ENCODE peak calls at places on chromosome 5, in four cellular contexts. Z is GM23338, R is K562, Q is stomach. B is an unnamed sample.

GRCh38 chr5:110665184-110665726 is 61.2 kb downstream of the TMEM232 start:
- DNase-seq in R (no peak), Z (no peak), Q (no peak), B (no peak)

GRCh38 chr5:83726912-83727311 is 6.3 kb upstream of the HAPLN1 start:
- DNase-seq in Z (no peak), R (no peak), Q (no peak), B (no peak)

GRCh38 chr5:179300834-179301233 is 44.4 kb downstream of the ADAMTS2 start:
- DNase-seq in Z (no peak), R (no peak), Q (no peak), B (peak)

GRCh38 chr5:139749242-139749641 is 46.4 kb upstream of the PSD2 start:
- DNase-seq in Z (no peak), Q (no peak), R (no peak), B (no peak)

GRCh38 chr5:59864718-59865117 is 28.8 kb downstream of the PDE4D start:
- DNase-seq in R (no peak), Z (no peak), Q (no peak), B (no peak)

GRCh38 chr5:59746261-59746765 is 147.2 kb downstream of the PDE4D start:
- DNase-seq in Q (no peak), R (no peak), Z (no peak), B (peak)

GRCh38 chr5:145562931-145563330 is 272.2 kb downstream of the PRELID2 start:
- DNase-seq in R (no peak), Z (no peak), Q (no peak), B (no peak)

GRCh38 chr5:1101991-1102713 is 9.7 kb downstream of the SLC12A7 start:
- DNase-seq in R (peak), Q (no peak), Z (no peak), B (peak)

GRCh38 chr5:131323378-131323777 is 59.5 kb downstream of the CDC42SE2 start:
- DNase-seq in Z (no peak), R (no peak), Q (no peak), B (no peak)

GRCh38 chr5:16508730-16509531 is 43.3 kb upstream of the ZNF622 start:
- DNase-seq in Z (peak), R (peak), Q (peak), B (no peak)

GRCh38 chr5:135609981-135610380 is 31.2 kb upstream of the CXCL14 start:
- DNase-seq in R (no peak), Z (no peak), Q (no peak), B (no peak)

GRCh38 chr5:157511656-157512644 is 51.9 kb downstream of the NIPAL4 start:
- DNase-seq in R (peak), Q (peak), Z (peak), B (peak)

GRCh38 chr5:176441921-176442323 is 6.3 kb upstream of the FAF2 start:
- DNase-seq in Z (peak), R (peak), Q (no peak), B (no peak)

GRCh38 chr5:395156-395920 is 47.6 kb upstream of the EXOC3 start:
- DNase-seq in R (no peak), Z (no peak), Q (peak), B (peak)

GRCh38 chr5:142864293-142865260 is 94.4 kb downstream of the ARHGAP26 start:
- DNase-seq in Q (peak), R (no peak), Z (peak), B (no peak)
- TF ChIP-seq POLR2AphosphoS5 in Q (peak), R (no peak), Z (no peak), B (no peak)

GRCh38 chr5:72882989-72883388 is 66.5 kb downstream of the TNPO1 start:
- DNase-seq in R (no peak), Q (no peak), Z (no peak), B (no peak)

GRCh38 chr5:72883850-72884249 is 67.4 kb downstream of the TNPO1 start:
- DNase-seq in Z (no peak), R (no peak), Q (no peak), B (no peak)

GRCh38 chr5:72878854-72879253 is 62.4 kb downstream of the TNPO1 start:
- DNase-seq in Z (no peak), Q (no peak), R (no peak), B (no peak)
- TF ChIP-seq POLR2AphosphoS5 in Z (no peak), Q (no peak), R (no peak), B (no peak)

DNA sequence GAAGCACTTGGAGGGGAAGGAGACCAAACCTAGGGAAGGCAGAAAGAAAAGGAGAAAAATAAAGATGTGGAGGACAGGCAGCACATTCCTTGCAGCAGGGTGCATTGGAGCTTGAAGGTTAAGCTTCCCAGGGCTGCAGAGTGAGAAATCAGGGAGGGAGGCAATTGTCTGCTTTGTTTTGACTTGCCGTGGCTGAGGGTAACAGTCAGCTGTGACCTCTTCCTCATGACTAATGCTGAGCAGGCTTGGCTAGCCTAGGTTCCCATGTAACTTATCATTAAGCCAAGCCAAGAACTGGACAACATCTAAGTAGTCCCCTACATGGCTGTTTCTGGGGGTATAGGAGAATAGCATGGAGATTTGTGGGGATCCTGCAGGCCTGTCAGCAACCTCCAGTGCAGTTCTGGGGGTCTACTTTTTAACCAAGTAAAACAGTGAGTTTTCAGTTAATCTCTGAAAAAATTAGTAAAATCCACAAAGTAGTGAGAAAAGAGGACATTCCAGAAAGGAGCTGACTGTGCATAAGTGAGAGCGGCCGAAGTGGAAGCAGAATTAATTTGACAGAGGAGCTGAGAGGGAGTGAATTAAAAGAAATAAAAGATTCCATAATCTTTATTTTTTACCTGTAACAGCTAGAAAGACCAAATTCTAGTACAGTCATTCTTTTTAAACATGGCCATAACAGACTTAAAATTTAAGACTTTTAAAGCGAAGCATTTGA is 149.0 kb downstream of the SGCD start:
- DNase-seq in R (no peak), Z (peak), Q (no peak), B (peak)
- TF ChIP-seq POLR2AphosphoS5 in R (no peak), Z (no peak), Q (no peak), B (peak)

GRCh38 chr5:78339591-78340450 is 20.6 kb upstream of the SCAMP1 start:
- DNase-seq in Z (no peak), Q (no peak), R (no peak), B (no peak)

GRCh38 chr5:78341445-78341844 is 19.0 kb upstream of the SCAMP1 start:
- DNase-seq in R (no peak), Z (peak), Q (no peak), B (no peak)

GRCh38 chr5:78336698-78337097 is 23.7 kb upstream of the SCAMP1 start:
- DNase-seq in Q (no peak), R (no peak), Z (no peak), B (no peak)

GRCh38 chr5:78331523-78332080 is 28.8 kb upstream of the SCAMP1 start:
- DNase-seq in Q (no peak), R (no peak), Z (no peak), B (no peak)

DNA sequence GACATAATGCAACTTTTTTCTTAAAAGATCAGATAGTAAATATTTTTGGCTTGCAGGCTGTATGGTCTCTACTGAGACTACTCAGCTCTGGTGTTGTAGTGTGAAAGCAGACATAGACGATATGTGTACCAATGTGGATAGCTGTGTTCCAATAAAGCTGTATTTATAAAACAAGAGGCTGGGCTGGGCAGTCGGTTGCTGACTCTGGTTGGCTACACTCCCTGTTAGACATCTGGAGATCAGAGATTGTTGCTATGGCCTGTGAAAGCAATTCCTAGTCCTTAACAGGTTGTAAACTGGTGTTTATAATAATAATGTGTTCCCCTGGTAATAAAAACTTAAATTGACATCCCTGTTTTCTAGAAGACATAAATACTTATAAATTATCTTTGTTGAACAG is 24.4 kb upstream of the SCAMP1 start:
- DNase-seq in R (no peak), Z (no peak), Q (no peak), B (no peak)
- TF ChIP-seq POLR2AphosphoS5 in R (no peak), Z (no peak), Q (no peak), B (no peak)

DNA sequence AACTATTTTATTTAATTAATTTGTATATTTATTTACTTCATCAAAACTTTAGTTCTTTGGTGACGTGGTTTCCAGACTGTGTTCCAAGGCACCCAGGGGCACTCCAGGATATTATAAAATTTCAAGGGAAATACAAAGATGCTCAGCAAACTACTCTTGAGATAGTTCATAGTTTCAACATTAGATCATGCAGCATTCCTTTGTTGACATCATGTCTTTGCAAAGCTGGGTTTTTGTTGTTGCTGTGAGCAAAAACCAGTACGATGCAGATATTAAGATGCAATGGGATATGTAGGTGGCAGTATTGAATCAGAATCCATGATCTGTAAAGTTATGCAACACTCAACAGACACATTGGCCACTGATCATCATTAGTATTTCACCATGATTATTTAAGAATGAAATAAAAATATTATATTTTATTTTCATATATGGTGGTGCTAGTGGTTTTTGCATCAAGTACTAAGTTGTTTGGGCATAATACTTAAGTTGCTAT is 219.7 kb downstream of the ADCY2 start:
- DNase-seq in R (no peak), Q (no peak), Z (no peak), B (no peak)
- TF ChIP-seq POLR2AphosphoS5 in R (no peak), Q (no peak), Z (no peak), B (no peak)

GRCh38 chr5:137470111-137470920 is 28.8 kb downstream of the SPOCK1 start:
- DNase-seq in R (no peak), Q (no peak), Z (no peak), B (peak)
- TF ChIP-seq POLR2AphosphoS5 in R (no peak), Q (no peak), Z (no peak), B (no peak)

B was measured in sigmoid colon.